ENCODE peak calls at places on chromosome 1, in nine cellular contexts. One of them, this sample, is unnamed.

GRCh38 chr1:67489643-67490042 is 59.4 kb upstream of the SERBP1 start:
- DNase-seq in heart left ventricle: no peak
- DNase-seq in spleen: no peak
- DNase-seq in HL-60: peak
- DNase-seq in AG04450: no peak
- DNase-seq in stomach: no peak
- DNase-seq in CD8-positive, alpha-beta T cell: no peak
- DNase-seq in astrocyte of the spinal cord: peak
- DNase-seq in SJSA1: no peak
- DNase-seq in this sample: peak

GRCh38 chr1:114691061-114691460 is 4.3 kb downstream of the AMPD1 start:
- DNase-seq in heart left ventricle: no peak
- DNase-seq in spleen: no peak
- DNase-seq in AG04450: no peak
- DNase-seq in HL-60: no peak
- DNase-seq in SJSA1: no peak
- DNase-seq in stomach: no peak
- DNase-seq in astrocyte of the spinal cord: peak
- DNase-seq in CD8-positive, alpha-beta T cell: no peak
- DNase-seq in this sample: no peak

GRCh38 chr1:107871259-107871658 is 93.7 kb downstream of the VAV3 start:
- DNase-seq in SJSA1: no peak
- DNase-seq in spleen: no peak
- DNase-seq in heart left ventricle: no peak
- DNase-seq in HL-60: no peak
- DNase-seq in CD8-positive, alpha-beta T cell: no peak
- DNase-seq in stomach: no peak
- DNase-seq in AG04450: no peak
- DNase-seq in astrocyte of the spinal cord: no peak
- DNase-seq in this sample: no peak

GRCh38 chr1:43766086-43766784 is 58.9 kb downstream of the ST3GAL3 start:
- DNase-seq in HL-60: peak
- DNase-seq in CD8-positive, alpha-beta T cell: no peak
- DNase-seq in heart left ventricle: no peak
- DNase-seq in SJSA1: no peak
- DNase-seq in stomach: no peak
- DNase-seq in astrocyte of the spinal cord: no peak
- DNase-seq in spleen: no peak
- DNase-seq in AG04450: no peak
- DNase-seq in this sample: no peak

GRCh38 chr1:53927376-53927881 is 18.1 kb downstream of the IFT25 start:
- DNase-seq in SJSA1: no peak
- DNase-seq in heart left ventricle: no peak
- DNase-seq in CD8-positive, alpha-beta T cell: no peak
- DNase-seq in astrocyte of the spinal cord: no peak
- DNase-seq in stomach: no peak
- DNase-seq in AG04450: no peak
- DNase-seq in spleen: no peak
- DNase-seq in HL-60: no peak
- DNase-seq in this sample: no peak

GRCh38 chr1:93180723-93181613 is at the start of gene CCDC18:
- DNase-seq in heart left ventricle: peak
- DNase-seq in CD8-positive, alpha-beta T cell: peak
- DNase-seq in AG04450: no peak
- DNase-seq in astrocyte of the spinal cord: no peak
- DNase-seq in spleen: no peak
- DNase-seq in SJSA1: peak
- DNase-seq in HL-60: peak
- DNase-seq in stomach: no peak
- DNase-seq in this sample: peak

GRCh38 chr1:238581332-238581731 is 690.6 kb upstream of the ZP4 start:
- DNase-seq in SJSA1: no peak
- DNase-seq in spleen: no peak
- DNase-seq in heart left ventricle: no peak
- DNase-seq in HL-60: no peak
- DNase-seq in AG04450: no peak
- DNase-seq in CD8-positive, alpha-beta T cell: no peak
- DNase-seq in astrocyte of the spinal cord: no peak
- DNase-seq in stomach: no peak
- DNase-seq in this sample: no peak

GRCh38 chr1:183604048-183604808 is 14.0 kb upstream of the NCF2 start:
- DNase-seq in astrocyte of the spinal cord: peak
- DNase-seq in spleen: peak
- DNase-seq in stomach: peak
- DNase-seq in HL-60: peak
- DNase-seq in CD8-positive, alpha-beta T cell: no peak
- DNase-seq in SJSA1: peak
- DNase-seq in heart left ventricle: peak
- DNase-seq in AG04450: peak
- DNase-seq in this sample: no peak

GRCh38 chr1:160710531-160711252 is 930 bp downstream of the CD48 start:
- DNase-seq in SJSA1: no peak
- DNase-seq in astrocyte of the spinal cord: no peak
- DNase-seq in AG04450: no peak
- DNase-seq in HL-60: no peak
- DNase-seq in heart left ventricle: no peak
- DNase-seq in spleen: no peak
- DNase-seq in stomach: no peak
- DNase-seq in CD8-positive, alpha-beta T cell: no peak
- DNase-seq in this sample: no peak

GRCh38 chr1:160708118-160708517 is 3.5 kb downstream of the CD48 start:
- DNase-seq in spleen: no peak
- DNase-seq in HL-60: peak
- DNase-seq in astrocyte of the spinal cord: no peak
- DNase-seq in stomach: no peak
- DNase-seq in heart left ventricle: no peak
- DNase-seq in SJSA1: no peak
- DNase-seq in AG04450: no peak
- DNase-seq in CD8-positive, alpha-beta T cell: no peak
- DNase-seq in this sample: no peak

GRCh38 chr1:160709715-160710114 is 1.9 kb downstream of the CD48 start:
- DNase-seq in AG04450: no peak
- DNase-seq in SJSA1: no peak
- DNase-seq in astrocyte of the spinal cord: no peak
- DNase-seq in stomach: no peak
- DNase-seq in HL-60: no peak
- DNase-seq in CD8-positive, alpha-beta T cell: no peak
- DNase-seq in heart left ventricle: no peak
- DNase-seq in spleen: no peak
- DNase-seq in this sample: no peak

GRCh38 chr1:160708821-160709220 is 2.8 kb downstream of the CD48 start:
- DNase-seq in astrocyte of the spinal cord: no peak
- DNase-seq in stomach: no peak
- DNase-seq in AG04450: no peak
- DNase-seq in heart left ventricle: no peak
- DNase-seq in spleen: no peak
- DNase-seq in CD8-positive, alpha-beta T cell: peak
- DNase-seq in SJSA1: no peak
- DNase-seq in HL-60: no peak
- DNase-seq in this sample: no peak

DNA sequence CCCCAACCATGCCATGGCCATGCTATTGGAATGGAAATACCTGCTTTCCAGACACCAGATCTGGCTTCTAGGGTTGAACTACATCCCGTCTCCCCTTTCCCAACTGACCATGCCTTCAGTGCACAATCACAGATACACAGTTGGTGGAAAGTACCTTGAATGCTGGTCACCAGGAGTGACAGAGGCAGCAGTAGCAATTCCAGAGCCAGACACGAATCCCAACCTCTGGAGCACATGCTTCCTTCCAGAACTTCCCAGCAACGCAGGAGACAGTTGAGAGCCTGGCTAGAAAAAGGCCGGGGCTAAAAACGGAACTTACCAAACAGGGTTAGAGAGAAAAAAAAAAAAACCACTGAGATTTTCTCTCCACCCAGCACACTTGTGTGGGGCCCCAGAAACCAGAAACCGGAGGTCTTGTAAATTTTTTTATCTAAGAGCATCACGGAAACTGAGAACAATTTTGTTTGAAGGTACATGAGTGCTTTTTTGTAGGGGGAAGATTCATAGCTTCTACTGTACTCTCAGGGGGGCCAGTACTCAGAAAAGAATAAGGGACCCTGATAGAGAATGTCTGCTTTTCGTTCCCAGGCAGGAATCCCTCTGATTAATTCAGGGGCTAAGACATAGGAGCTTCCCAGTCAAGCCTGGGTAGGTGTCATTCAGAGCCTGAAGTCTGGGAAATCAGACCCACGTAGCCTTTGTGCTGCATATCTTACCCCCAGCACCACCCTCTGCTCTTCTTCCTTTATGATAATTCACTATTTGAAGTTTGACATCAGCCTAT is at the start of gene CD48:
- DNase-seq in HL-60: peak
- DNase-seq in heart left ventricle: no peak
- DNase-seq in AG04450: no peak
- DNase-seq in stomach: no peak
- DNase-seq in CD8-positive, alpha-beta T cell: peak
- DNase-seq in astrocyte of the spinal cord: no peak
- DNase-seq in spleen: no peak
- DNase-seq in SJSA1: no peak
- DNase-seq in this sample: no peak
- H3K4me3 ChIP-seq in HL-60: peak
- H3K4me3 ChIP-seq in heart left ventricle: no peak
- H3K4me3 ChIP-seq in AG04450: no peak
- H3K4me3 ChIP-seq in stomach: peak
- H3K4me3 ChIP-seq in CD8-positive, alpha-beta T cell: peak
- H3K4me3 ChIP-seq in astrocyte of the spinal cord: no peak
- H3K4me3 ChIP-seq in spleen: peak
- H3K4me3 ChIP-seq in SJSA1: no peak
- H3K4me3 ChIP-seq in this sample: no peak

GRCh38 chr1:64111787-64112186 is 91.6 kb upstream of the UBE2U start:
- DNase-seq in SJSA1: no peak
- DNase-seq in AG04450: no peak
- DNase-seq in CD8-positive, alpha-beta T cell: no peak
- DNase-seq in astrocyte of the spinal cord: no peak
- DNase-seq in heart left ventricle: no peak
- DNase-seq in HL-60: no peak
- DNase-seq in spleen: no peak
- DNase-seq in stomach: no peak
- DNase-seq in this sample: no peak

GRCh38 chr1:64112281-64112680 is 91.1 kb upstream of the UBE2U start:
- DNase-seq in astrocyte of the spinal cord: peak
- DNase-seq in HL-60: no peak
- DNase-seq in spleen: no peak
- DNase-seq in SJSA1: no peak
- DNase-seq in AG04450: no peak
- DNase-seq in CD8-positive, alpha-beta T cell: no peak
- DNase-seq in heart left ventricle: no peak
- DNase-seq in stomach: no peak
- DNase-seq in this sample: no peak

GRCh38 chr1:64107587-64107986 is 95.8 kb upstream of the UBE2U start:
- DNase-seq in CD8-positive, alpha-beta T cell: no peak
- DNase-seq in AG04450: no peak
- DNase-seq in heart left ventricle: no peak
- DNase-seq in astrocyte of the spinal cord: no peak
- DNase-seq in SJSA1: no peak
- DNase-seq in HL-60: no peak
- DNase-seq in stomach: no peak
- DNase-seq in spleen: no peak
- DNase-seq in this sample: no peak

GRCh38 chr1:64114012-64114525 is 89.4 kb upstream of the UBE2U start:
- DNase-seq in spleen: no peak
- DNase-seq in CD8-positive, alpha-beta T cell: no peak
- DNase-seq in stomach: no peak
- DNase-seq in astrocyte of the spinal cord: no peak
- DNase-seq in HL-60: no peak
- DNase-seq in AG04450: no peak
- DNase-seq in SJSA1: no peak
- DNase-seq in heart left ventricle: no peak
- DNase-seq in this sample: no peak

DNA sequence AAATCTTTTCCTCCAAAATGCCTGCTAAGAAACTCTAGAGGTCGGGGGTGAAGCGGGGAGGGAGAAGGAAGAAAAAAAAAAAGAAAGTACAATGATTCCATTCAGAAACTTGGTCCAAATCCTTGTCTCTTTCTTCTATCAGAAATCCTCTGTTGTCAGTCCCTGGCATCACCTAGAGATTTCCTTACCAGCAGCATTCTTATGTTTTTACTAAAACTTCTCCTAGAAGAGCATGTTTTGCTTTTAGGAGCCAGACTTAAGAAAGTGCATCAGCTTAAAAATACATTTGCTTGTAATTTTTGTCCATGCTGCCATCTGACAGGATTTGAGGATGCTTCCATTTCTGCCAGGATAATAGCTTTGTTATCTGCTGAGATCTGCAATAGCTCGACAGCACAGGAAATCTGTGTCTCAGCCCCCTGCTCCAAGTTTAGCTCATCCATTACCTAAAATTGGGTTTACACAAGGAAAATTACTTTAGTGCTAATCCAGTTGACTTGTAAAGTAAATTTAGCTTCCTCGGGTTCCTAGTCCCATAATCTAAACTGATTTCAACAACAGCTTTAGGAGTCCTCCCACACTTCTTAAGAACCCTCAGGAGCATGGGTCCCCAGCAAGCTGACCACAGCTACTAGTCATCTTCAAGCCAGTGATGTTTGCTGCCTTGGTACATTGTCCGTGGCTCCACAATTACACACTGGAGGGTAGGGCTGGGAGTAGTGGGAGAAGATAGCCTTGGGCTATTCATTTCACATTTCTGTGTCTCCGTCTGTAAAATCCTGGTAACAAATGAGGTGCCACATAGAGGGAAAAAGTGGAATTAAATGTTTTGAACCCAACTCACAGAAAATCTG is 92.3 kb upstream of the UBE2U start:
- DNase-seq in spleen: no peak
- DNase-seq in astrocyte of the spinal cord: no peak
- DNase-seq in stomach: no peak
- DNase-seq in SJSA1: no peak
- DNase-seq in CD8-positive, alpha-beta T cell: no peak
- DNase-seq in HL-60: no peak
- DNase-seq in heart left ventricle: no peak
- DNase-seq in AG04450: no peak
- DNase-seq in this sample: no peak
- H3K4me3 ChIP-seq in spleen: no peak
- H3K4me3 ChIP-seq in astrocyte of the spinal cord: no peak
- H3K4me3 ChIP-seq in stomach: no peak
- H3K4me3 ChIP-seq in SJSA1: no peak
- H3K4me3 ChIP-seq in CD8-positive, alpha-beta T cell: no peak
- H3K4me3 ChIP-seq in HL-60: no peak
- H3K4me3 ChIP-seq in heart left ventricle: no peak
- H3K4me3 ChIP-seq in AG04450: no peak
- H3K4me3 ChIP-seq in this sample: no peak

GRCh38 chr1:85273397-85273796 is 3.0 kb downstream of the BCL10 start:
- DNase-seq in CD8-positive, alpha-beta T cell: no peak
- DNase-seq in AG04450: no peak
- DNase-seq in HL-60: no peak
- DNase-seq in heart left ventricle: no peak
- DNase-seq in astrocyte of the spinal cord: no peak
- DNase-seq in spleen: no peak
- DNase-seq in SJSA1: no peak
- DNase-seq in stomach: no peak
- DNase-seq in this sample: no peak

GRCh38 chr1:85264150-85264549 is 4.7 kb upstream of the C1orf52 start:
- DNase-seq in CD8-positive, alpha-beta T cell: no peak
- DNase-seq in stomach: no peak
- DNase-seq in heart left ventricle: no peak
- DNase-seq in spleen: no peak
- DNase-seq in HL-60: no peak
- DNase-seq in astrocyte of the spinal cord: no peak
- DNase-seq in AG04450: no peak
- DNase-seq in SJSA1: no peak
- DNase-seq in this sample: peak

GRCh38 chr1:85267313-85267712 is 7.9 kb upstream of the C1orf52 start:
- DNase-seq in SJSA1: no peak
- DNase-seq in spleen: no peak
- DNase-seq in heart left ventricle: no peak
- DNase-seq in stomach: no peak
- DNase-seq in CD8-positive, alpha-beta T cell: no peak
- DNase-seq in astrocyte of the spinal cord: no peak
- DNase-seq in HL-60: no peak
- DNase-seq in AG04450: no peak
- DNase-seq in this sample: no peak

GRCh38 chr1:85268801-85269585 is 7.4 kb downstream of the BCL10 start:
- DNase-seq in AG04450: no peak
- DNase-seq in astrocyte of the spinal cord: no peak
- DNase-seq in heart left ventricle: no peak
- DNase-seq in stomach: no peak
- DNase-seq in SJSA1: no peak
- DNase-seq in HL-60: no peak
- DNase-seq in CD8-positive, alpha-beta T cell: no peak
- DNase-seq in spleen: no peak
- DNase-seq in this sample: no peak
- H3K4me3 ChIP-seq in AG04450: no peak
- H3K4me3 ChIP-seq in astrocyte of the spinal cord: no peak
- H3K4me3 ChIP-seq in heart left ventricle: no peak
- H3K4me3 ChIP-seq in stomach: no peak
- H3K4me3 ChIP-seq in SJSA1: no peak
- H3K4me3 ChIP-seq in HL-60: no peak
- H3K4me3 ChIP-seq in CD8-positive, alpha-beta T cell: no peak
- H3K4me3 ChIP-seq in spleen: no peak
- H3K4me3 ChIP-seq in this sample: no peak

GRCh38 chr1:8873506-8874229 is 4.8 kb downstream of the ENO1 start:
- DNase-seq in spleen: peak
- DNase-seq in CD8-positive, alpha-beta T cell: peak
- DNase-seq in stomach: peak
- DNase-seq in heart left ventricle: peak
- DNase-seq in SJSA1: peak
- DNase-seq in astrocyte of the spinal cord: peak
- DNase-seq in AG04450: peak
- DNase-seq in HL-60: peak
- DNase-seq in this sample: peak
- H3K4me3 ChIP-seq in spleen: no peak
- H3K4me3 ChIP-seq in CD8-positive, alpha-beta T cell: no peak
- H3K4me3 ChIP-seq in stomach: peak
- H3K4me3 ChIP-seq in heart left ventricle: no peak
- H3K4me3 ChIP-seq in SJSA1: no peak
- H3K4me3 ChIP-seq in astrocyte of the spinal cord: peak
- H3K4me3 ChIP-seq in AG04450: peak
- H3K4me3 ChIP-seq in HL-60: peak
- H3K4me3 ChIP-seq in this sample: peak